ENCODE peak calls at places on chromosome 18, in six cellular contexts. One of them, this sample, is unnamed. For H3K4me1, the result is how much of the 10 kb centered on the place peaks cover.

GRCh38 chr18:9106800-9107574 is 4.5 kb downstream of the NDUFV2 start:
- DNase-seq in adrenal gland: no peak
- DNase-seq in psoas muscle: no peak
- DNase-seq in cardiac muscle cell: no peak
- DNase-seq in aorta: no peak
- DNase-seq in pancreas: no peak
- DNase-seq in this sample: no peak

GRCh38 chr18:56035546-56035945 is 447.6 kb upstream of the TCF4 start:
- DNase-seq in psoas muscle: no peak
- DNase-seq in adrenal gland: no peak
- DNase-seq in pancreas: no peak
- DNase-seq in aorta: no peak
- DNase-seq in cardiac muscle cell: no peak
- DNase-seq in this sample: no peak

GRCh38 chr18:8480506-8481328 is 128.5 kb upstream of the RAB12 start:
- DNase-seq in psoas muscle: no peak
- DNase-seq in pancreas: peak
- DNase-seq in adrenal gland: peak
- DNase-seq in cardiac muscle cell: peak
- DNase-seq in aorta: no peak
- DNase-seq in this sample: no peak

GRCh38 chr18:59024829-59025228 is 114.9 kb upstream of the SEC11C start:
- DNase-seq in adrenal gland: no peak
- DNase-seq in psoas muscle: no peak
- DNase-seq in aorta: peak
- DNase-seq in cardiac muscle cell: no peak
- DNase-seq in pancreas: no peak
- DNase-seq in this sample: no peak

GRCh38 chr18:5440297-5440696 is 103.5 kb downstream of the EPB41L3 start:
- DNase-seq in psoas muscle: no peak
- DNase-seq in pancreas: no peak
- DNase-seq in aorta: no peak
- DNase-seq in cardiac muscle cell: no peak
- DNase-seq in adrenal gland: no peak
- DNase-seq in this sample: no peak

GRCh38 chr18:621181-621580 is 24.4 kb downstream of the CLUL1 start:
- DNase-seq in aorta: no peak
- DNase-seq in pancreas: no peak
- DNase-seq in cardiac muscle cell: no peak
- DNase-seq in adrenal gland: no peak
- DNase-seq in psoas muscle: no peak
- DNase-seq in this sample: no peak

GRCh38 chr18:12048010-12048826 is 45.4 kb upstream of the ANKRD62 start:
- DNase-seq in psoas muscle: no peak
- DNase-seq in aorta: no peak
- DNase-seq in cardiac muscle cell: no peak
- DNase-seq in adrenal gland: peak
- DNase-seq in pancreas: peak
- DNase-seq in this sample: no peak

GRCh38 chr18:21191596-21192307 is 50.3 kb upstream of the GREB1L start:
- DNase-seq in adrenal gland: peak
- DNase-seq in pancreas: no peak
- DNase-seq in cardiac muscle cell: peak
- DNase-seq in psoas muscle: peak
- DNase-seq in aorta: peak
- DNase-seq in this sample: peak

GRCh38 chr18:8908792-8909510 is 193.5 kb upstream of the NDUFV2 start:
- DNase-seq in aorta: no peak
- DNase-seq in adrenal gland: no peak
- DNase-seq in pancreas: no peak
- DNase-seq in cardiac muscle cell: no peak
- DNase-seq in psoas muscle: no peak
- DNase-seq in this sample: no peak

GRCh38 chr18:54254265-54254758 is 15.0 kb upstream of the POLI start:
- DNase-seq in psoas muscle: no peak
- DNase-seq in adrenal gland: no peak
- DNase-seq in aorta: no peak
- DNase-seq in pancreas: peak
- DNase-seq in cardiac muscle cell: no peak
- DNase-seq in this sample: no peak

GRCh38 chr18:58862851-58863538 is 1.7 kb upstream of the ZNF532 start:
- DNase-seq in psoas muscle: peak
- DNase-seq in cardiac muscle cell: no peak
- DNase-seq in adrenal gland: no peak
- DNase-seq in aorta: no peak
- DNase-seq in pancreas: no peak
- DNase-seq in this sample: peak

GRCh38 chr18:10453261-10453884 is 1.1 kb upstream of the APCDD1 start:
- DNase-seq in cardiac muscle cell: no peak
- DNase-seq in adrenal gland: no peak
- DNase-seq in psoas muscle: no peak
- DNase-seq in pancreas: no peak
- DNase-seq in aorta: no peak
- DNase-seq in this sample: no peak

GRCh38 chr18:41906528-41907256 is 48.3 kb upstream of the PIK3C3 start:
- DNase-seq in cardiac muscle cell: peak
- DNase-seq in psoas muscle: no peak
- DNase-seq in aorta: no peak
- DNase-seq in adrenal gland: no peak
- DNase-seq in pancreas: no peak
- DNase-seq in this sample: no peak

GRCh38 chr18:59079264-59079972 is 60.3 kb upstream of the SEC11C start:
- DNase-seq in pancreas: no peak
- DNase-seq in psoas muscle: no peak
- DNase-seq in adrenal gland: no peak
- DNase-seq in aorta: no peak
- DNase-seq in cardiac muscle cell: no peak
- DNase-seq in this sample: no peak

GRCh38 chr18:68733693-68734092 is 18.8 kb upstream of the TMX3 start:
- DNase-seq in cardiac muscle cell: no peak
- DNase-seq in psoas muscle: no peak
- DNase-seq in aorta: no peak
- DNase-seq in pancreas: no peak
- DNase-seq in adrenal gland: no peak
- DNase-seq in this sample: no peak

GRCh38 chr18:2223859-2224258 is 347.4 kb downstream of the METTL4 start:
- DNase-seq in cardiac muscle cell: peak
- DNase-seq in pancreas: peak
- DNase-seq in aorta: no peak
- DNase-seq in adrenal gland: peak
- DNase-seq in psoas muscle: no peak
- DNase-seq in this sample: peak

GRCh38 chr18:61651145-61651879 is 241.5 kb downstream of the RNF152 start:
- DNase-seq in pancreas: no peak
- DNase-seq in cardiac muscle cell: no peak
- DNase-seq in aorta: no peak
- DNase-seq in adrenal gland: no peak
- DNase-seq in psoas muscle: no peak
- DNase-seq in this sample: no peak

GRCh38 chr18:61578846-61579245 is 245.6 kb downstream of the CDH20 start:
- DNase-seq in psoas muscle: no peak
- DNase-seq in pancreas: no peak
- DNase-seq in cardiac muscle cell: no peak
- DNase-seq in aorta: no peak
- DNase-seq in adrenal gland: no peak
- DNase-seq in this sample: no peak

GRCh38 chr18:39939209-39939608 is 2015.8 kb upstream of the PIK3C3 start:
- DNase-seq in cardiac muscle cell: no peak
- DNase-seq in pancreas: no peak
- DNase-seq in psoas muscle: no peak
- DNase-seq in aorta: no peak
- DNase-seq in adrenal gland: no peak
- DNase-seq in this sample: no peak

GRCh38 chr18:3397031-3397750 is 52.8 kb upstream of the TGIF1 start:
- DNase-seq in cardiac muscle cell: no peak
- DNase-seq in adrenal gland: no peak
- DNase-seq in aorta: no peak
- DNase-seq in psoas muscle: no peak
- DNase-seq in pancreas: no peak
- DNase-seq in this sample: no peak

GRCh38 chr18:21763846-21764646 is 23.5 kb downstream of the MIB1 start:
- DNase-seq in cardiac muscle cell: no peak
- DNase-seq in psoas muscle: no peak
- DNase-seq in pancreas: no peak
- DNase-seq in adrenal gland: no peak
- DNase-seq in aorta: no peak
- DNase-seq in this sample: no peak

GRCh38 chr18:40371673-40372072 is 1583.4 kb upstream of the PIK3C3 start:
- DNase-seq in aorta: no peak
- DNase-seq in cardiac muscle cell: no peak
- DNase-seq in adrenal gland: no peak
- DNase-seq in pancreas: no peak
- DNase-seq in psoas muscle: no peak
- DNase-seq in this sample: no peak

GRCh38 chr18:5770176-5770575 is 125.1 kb downstream of the TMEM200C start:
- DNase-seq in cardiac muscle cell: peak
- DNase-seq in pancreas: no peak
- DNase-seq in psoas muscle: no peak
- DNase-seq in aorta: no peak
- DNase-seq in adrenal gland: no peak
- DNase-seq in this sample: no peak

GRCh38 chr18:56298935-56299334 is 339.5 kb downstream of the TXNL1 start:
- DNase-seq in pancreas: peak
- DNase-seq in adrenal gland: no peak
- DNase-seq in psoas muscle: no peak
- DNase-seq in cardiac muscle cell: no peak
- DNase-seq in aorta: no peak
- DNase-seq in this sample: no peak

GRCh38 chr18:36899289-36899688 is 70.4 kb downstream of the KIAA1328 start:
- DNase-seq in pancreas: no peak
- DNase-seq in psoas muscle: no peak
- DNase-seq in adrenal gland: no peak
- DNase-seq in aorta: no peak
- DNase-seq in cardiac muscle cell: no peak
- DNase-seq in this sample: no peak

GRCh38 chr18:22637787-22638186 is 220.1 kb upstream of the CTAGE1 start:
- DNase-seq in aorta: no peak
- DNase-seq in cardiac muscle cell: no peak
- DNase-seq in adrenal gland: peak
- DNase-seq in pancreas: no peak
- DNase-seq in psoas muscle: no peak
- DNase-seq in this sample: no peak

GRCh38 chr18:32930695-32931301 is 158.0 kb upstream of the KLHL14 start:
- DNase-seq in cardiac muscle cell: peak
- DNase-seq in aorta: no peak
- DNase-seq in adrenal gland: no peak
- DNase-seq in psoas muscle: no peak
- DNase-seq in pancreas: no peak
- DNase-seq in this sample: no peak

DNA sequence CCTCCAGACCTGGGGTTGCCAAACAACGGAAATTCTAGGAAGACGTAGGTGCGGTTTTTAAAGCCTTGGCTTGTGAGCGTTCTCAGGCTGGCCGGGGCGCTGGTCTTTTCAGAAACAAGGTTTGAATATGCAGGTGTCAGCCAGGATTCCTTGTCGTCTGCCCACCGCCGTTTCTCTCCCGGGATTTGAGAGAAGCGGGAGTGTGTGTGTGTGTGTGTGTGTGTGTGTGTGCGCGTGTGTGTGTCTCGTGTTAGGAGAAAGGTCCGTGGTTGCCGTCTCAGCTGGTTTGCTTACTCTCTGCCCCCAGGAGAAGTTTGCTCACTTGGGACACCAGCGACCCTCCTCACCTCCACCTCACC is 1.0 kb upstream of the ONECUT2 start:
- DNase-seq in psoas muscle: no peak
- DNase-seq in adrenal gland: no peak
- DNase-seq in aorta: no peak
- DNase-seq in cardiac muscle cell: no peak
- DNase-seq in pancreas: no peak
- DNase-seq in this sample: no peak
- H3K4me1 ChIP-seq in psoas muscle: under half
- H3K4me1 ChIP-seq in adrenal gland: under half
- H3K4me1 ChIP-seq in aorta: under half
- H3K4me1 ChIP-seq in cardiac muscle cell: under half
- H3K4me1 ChIP-seq in pancreas: under half
- H3K4me1 ChIP-seq in this sample: half or more

DNA sequence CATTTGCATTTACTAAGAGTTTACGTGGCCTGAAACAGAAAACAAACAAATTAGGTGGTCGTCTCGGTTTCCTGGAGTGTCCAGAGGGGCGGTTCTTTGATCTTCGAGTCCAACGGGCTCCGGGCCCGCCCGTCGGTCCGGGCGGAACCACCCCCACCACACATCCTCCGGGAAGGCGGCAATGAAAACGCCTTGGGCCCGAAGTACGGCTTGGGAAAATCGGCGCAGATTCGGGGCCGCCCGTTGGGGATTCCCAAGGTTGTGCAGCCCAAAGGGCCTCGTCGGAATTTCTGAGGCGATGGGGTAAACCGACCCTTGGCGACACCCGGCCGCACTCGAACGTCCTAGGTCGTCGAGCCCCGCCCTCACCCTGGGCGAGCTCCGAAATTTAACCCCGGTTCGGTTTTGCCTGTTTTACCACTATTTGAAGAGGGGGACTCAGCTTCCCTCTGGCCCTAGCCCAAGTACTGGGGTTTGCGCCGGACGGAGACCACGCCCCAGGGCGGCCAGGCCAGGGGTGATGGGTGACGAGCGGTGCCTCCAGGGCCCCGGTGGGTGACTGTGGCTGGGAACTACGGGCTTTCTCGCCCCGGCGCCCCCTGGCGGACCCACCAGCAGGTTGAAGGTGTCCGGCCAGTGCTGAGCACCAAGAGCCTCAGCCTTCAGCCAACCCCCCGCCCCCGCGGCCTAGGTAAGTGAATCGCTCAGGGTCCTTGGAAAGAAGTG is 1.9 kb upstream of the CFAP53 start:
- DNase-seq in aorta: peak
- DNase-seq in cardiac muscle cell: peak
- DNase-seq in adrenal gland: peak
- DNase-seq in pancreas: peak
- DNase-seq in psoas muscle: peak
- DNase-seq in this sample: peak
- H3K4me3 ChIP-seq in aorta: peak
- H3K4me3 ChIP-seq in cardiac muscle cell: no peak
- H3K4me3 ChIP-seq in adrenal gland: peak
- H3K4me3 ChIP-seq in pancreas: peak
- H3K4me3 ChIP-seq in psoas muscle: peak
- H3K4me3 ChIP-seq in this sample: peak

GRCh38 chr18:46366977-46367376 is 262.8 kb downstream of the HAUS1 start:
- DNase-seq in adrenal gland: no peak
- DNase-seq in aorta: no peak
- DNase-seq in psoas muscle: no peak
- DNase-seq in pancreas: no peak
- DNase-seq in cardiac muscle cell: no peak
- DNase-seq in this sample: no peak
- H3K4me1 ChIP-seq in adrenal gland: under half
- H3K4me1 ChIP-seq in aorta: under half
- H3K4me1 ChIP-seq in psoas muscle: under half
- H3K4me1 ChIP-seq in pancreas: under half
- H3K4me1 ChIP-seq in cardiac muscle cell: under half
- H3K4me1 ChIP-seq in this sample: under half

DNA sequence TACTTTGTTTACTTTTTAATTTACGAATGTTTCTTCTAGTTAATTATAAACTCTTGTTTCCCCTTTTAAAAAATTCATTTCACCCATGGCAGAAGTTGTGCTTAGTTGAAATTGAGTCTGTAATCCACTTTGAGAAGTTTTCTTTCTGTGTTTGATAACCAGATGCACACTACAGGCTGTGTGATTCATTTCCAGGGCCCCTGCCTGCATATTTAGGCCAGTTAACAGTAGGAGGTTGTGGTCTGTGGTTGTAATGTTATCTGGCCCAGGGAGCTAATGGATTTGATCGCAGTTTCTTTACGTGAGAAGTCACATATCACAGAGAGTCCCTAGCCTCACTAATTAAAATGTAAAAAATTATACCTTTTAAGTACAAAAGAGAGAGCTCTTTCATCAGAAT is 3.3 kb downstream of the CDH7 start:
- DNase-seq in psoas muscle: no peak
- DNase-seq in adrenal gland: no peak
- DNase-seq in pancreas: no peak
- DNase-seq in aorta: no peak
- DNase-seq in cardiac muscle cell: no peak
- DNase-seq in this sample: no peak
- H3K4me3 ChIP-seq in psoas muscle: no peak
- H3K4me3 ChIP-seq in adrenal gland: no peak
- H3K4me3 ChIP-seq in pancreas: no peak
- H3K4me3 ChIP-seq in aorta: no peak
- H3K4me3 ChIP-seq in cardiac muscle cell: no peak
- H3K4me3 ChIP-seq in this sample: no peak

This sample was measured in heart right ventricle.